ENCODE peak calls at places on chromosomes 6 and 20, in nine cellular contexts. B is SK-MEL-5; L is neural crest cell; V is kidney tubule cell; X is NCI-H1417; Y is lung microvascular endothelial cell; A is activated T-helper 1 cell treated with anti-CD3 and anti-CD28 coated beads, Interleukin-2, amount 50 U/mL, for 16 hours; C is HT1080; U is HEK293T. T is an unnamed sample.

GRCh38 chr6:103769431-103769830 is 1090.3 kb downstream of the HACE1 start:
- DNase-seq in B (no peak), L (no peak), V (no peak), X (no peak), Y (peak), A (no peak), C (peak), U (no peak), T (no peak)

GRCh38 chr6:156348376-156348775 is 428.8 kb upstream of the ARID1B start:
- DNase-seq in B (no peak), L (no peak), V (no peak), X (peak), Y (peak), A (no peak), C (no peak), U (no peak), T (no peak)

GRCh38 chr20:63639093-63639860 is 12.4 kb upstream of the GMEB2 start:
- DNase-seq in B (no peak), L (no peak), V (no peak), X (no peak), Y (peak), A (peak), C (no peak), U (no peak), T (no peak)

GRCh38 chr20:17936791-17937687 is 31.6 kb downstream of the SNX5 start:
- DNase-seq in B (no peak), L (no peak), V (no peak), X (no peak), Y (peak), A (no peak), C (no peak), U (no peak), T (no peak)

GRCh38 chr20:35791823-35792222 is 20.0 kb downstream of the PHF20 start:
- DNase-seq in B (no peak), L (no peak), V (peak), X (no peak), Y (no peak), A (no peak), C (no peak), U (no peak), T (peak)

GRCh38 chr6:151149788-151150187 is 90.0 kb upstream of the AKAP12 start:
- DNase-seq in B (no peak), L (no peak), V (peak), X (no peak), Y (no peak), A (no peak), C (no peak), U (no peak), T (no peak)

GRCh38 chr6:165685302-165685701 is 22.3 kb upstream of the PDE10A start:
- DNase-seq in B (no peak), L (no peak), V (no peak), X (no peak), Y (no peak), A (no peak), C (no peak), U (no peak), T (no peak)

GRCh38 chr6:150267686-150268561 is 100.9 kb upstream of the IYD start:
- DNase-seq in B (no peak), L (no peak), V (peak), X (no peak), Y (no peak), A (no peak), C (peak), U (no peak), T (peak)

GRCh38 chr6:95087394-95088097 is 489.8 kb upstream of the MANEA start:
- DNase-seq in B (peak), L (no peak), V (peak), X (peak), Y (peak), A (no peak), C (peak), U (peak), T (peak)

GRCh38 chr6:105807905-105808304 is 278.2 kb upstream of the PRDM1 start:
- DNase-seq in B (no peak), L (no peak), V (no peak), X (no peak), Y (no peak), A (no peak), C (no peak), U (no peak), T (no peak)

GRCh38 chr20:13857961-13858360 is 73.1 kb downstream of the NDUFAF5 start:
- DNase-seq in B (no peak), L (no peak), V (no peak), X (no peak), Y (no peak), A (no peak), C (no peak), U (no peak), T (no peak)

GRCh38 chr6:121434037-121434770 is 1.2 kb upstream of the GJA1 start:
- DNase-seq in B (no peak), L (no peak), V (no peak), X (no peak), Y (no peak), A (no peak), C (no peak), U (no peak), T (peak)

GRCh38 chr20:31974975-31975481 is 7.1 kb downstream of the XKR7 start:
- DNase-seq in B (no peak), L (peak), V (no peak), X (no peak), Y (no peak), A (no peak), C (no peak), U (no peak), T (no peak)

GRCh38 chr6:52283111-52283510 is 1.4 kb downstream of the MCM3 start:
- DNase-seq in B (no peak), L (no peak), V (no peak), X (no peak), Y (no peak), A (no peak), C (no peak), U (no peak), T (no peak)

GRCh38 chr20:63295018-63295417 is 2.0 kb downstream of the COL20A1 start:
- DNase-seq in B (no peak), L (no peak), V (no peak), X (no peak), Y (no peak), A (no peak), C (no peak), U (no peak), T (no peak)

GRCh38 chr6:5257400-5257799 is 3.4 kb downstream of the LYRM4 start:
- DNase-seq in B (no peak), L (no peak), V (no peak), X (no peak), Y (no peak), A (no peak), C (no peak), U (no peak), T (no peak)

GRCh38 chr20:9417665-9418064 is 96.7 kb upstream of the LAMP5 start:
- DNase-seq in B (no peak), L (no peak), V (peak), X (no peak), Y (no peak), A (no peak), C (peak), U (no peak), T (peak)

GRCh38 chr6:157314705-157315321 is 8.5 kb downstream of the TMEM242 start:
- DNase-seq in B (peak), L (no peak), V (peak), X (no peak), Y (peak), A (no peak), C (peak), U (peak), T (peak)

GRCh38 chr6:143027058-143027457 is 33.6 kb upstream of the AIG1 start:
- DNase-seq in B (peak), L (peak), V (peak), X (peak), Y (peak), A (peak), C (peak), U (peak), T (no peak)

GRCh38 chr6:107400748-107401147 is 58.6 kb downstream of the PDSS2 start:
- DNase-seq in B (no peak), L (no peak), V (no peak), X (no peak), Y (no peak), A (no peak), C (no peak), U (no peak), T (no peak)

GRCh38 chr6:30071081-30071818 is 4.3 kb downstream of the PPP1R11 start:
- DNase-seq in B (no peak), L (no peak), V (no peak), X (no peak), Y (no peak), A (no peak), C (no peak), U (no peak), T (no peak)

GRCh38 chr20:49983848-49984408 is 1.1 kb downstream of the SNAI1 start:
- DNase-seq in B (no peak), L (no peak), V (no peak), X (no peak), Y (peak), A (no peak), C (no peak), U (no peak), T (no peak)

GRCh38 chr6:9456241-9456658 is 958.6 kb downstream of the TFAP2A start:
- DNase-seq in B (peak), L (peak), V (no peak), X (peak), Y (no peak), A (no peak), C (peak), U (no peak), T (no peak)

GRCh38 chr6:9516207-9516606 is 898.7 kb downstream of the TFAP2A start:
- DNase-seq in B (peak), L (no peak), V (peak), X (no peak), Y (peak), A (no peak), C (peak), U (peak), T (peak)

GRCh38 chr6:4606681-4607025 is 169.6 kb upstream of the CDYL start:
- DNase-seq in B (no peak), L (no peak), V (no peak), X (no peak), Y (no peak), A (no peak), C (no peak), U (no peak), T (no peak)

GRCh38 chr6:40436685-40437604 is 150.2 kb downstream of the LRFN2 start:
- DNase-seq in B (peak), L (no peak), V (no peak), X (no peak), Y (no peak), A (no peak), C (peak), U (no peak), T (no peak)

GRCh38 chr20:23231561-23232218 is 118.9 kb upstream of the NXT1 start:
- DNase-seq in B (no peak), L (no peak), V (peak), X (no peak), Y (peak), A (no peak), C (peak), U (no peak), T (no peak)